ENCODE peak calls at places on chromosomes 1 and 21, in five cellular contexts. Y is A549, X is HepG2, W is GM12878, D is H1. B is an unnamed sample.

GRCh38 chr1:75908717-75909152 is 23.5 kb downstream of the ASB17 start:
- DNase-seq in X (peak), W (peak), D (peak), Y (peak), B (no peak)

GRCh38 chr1:183546427-183546826 is 43.8 kb downstream of the NCF2 start:
- DNase-seq in D (no peak), W (no peak), X (no peak), Y (no peak), B (no peak)

GRCh38 chr1:84271452-84272273 is 29.8 kb upstream of the SAMD13 start:
- DNase-seq in W (peak), D (no peak), Y (no peak), X (no peak), B (no peak)

GRCh38 chr1:156383023-156383422 is 14.0 kb downstream of the RHBG start:
- DNase-seq in W (no peak), Y (peak), D (peak), X (peak), B (peak)

GRCh38 chr1:222387020-222387816 is 160.7 kb downstream of the HHIPL2 start:
- DNase-seq in W (no peak), D (peak), Y (no peak), X (peak), B (peak)

GRCh38 chr1:107135466-107135865 is 5.4 kb upstream of the NTNG1 start:
- DNase-seq in W (no peak), X (peak), Y (no peak), D (peak), B (no peak)

GRCh38 chr1:23198373-23198772 is 18.9 kb downstream of the HTR1D start:
- DNase-seq in D (no peak), W (no peak), X (no peak), Y (no peak), B (no peak)

GRCh38 chr1:75233302-75233929 is 99.2 kb downstream of the LHX8 start:
- DNase-seq in X (peak), Y (peak), W (peak), D (no peak), B (peak)

GRCh38 chr1:55310517-55310927 is 95.4 kb upstream of the USP24 start:
- DNase-seq in D (no peak), Y (peak), X (no peak), W (no peak), B (no peak)

GRCh38 chr1:63902844-63903589 is 129.2 kb downstream of the ROR1 start:
- DNase-seq in W (no peak), D (no peak), X (no peak), Y (no peak), B (no peak)

GRCh38 chr1:236982380-236982779 is 21.9 kb downstream of the MT1HL1 start:
- DNase-seq in D (no peak), Y (no peak), W (no peak), X (no peak), B (no peak)

GRCh38 chr1:228039006-228039481 is 32.2 kb downstream of the WNT3A start:
- DNase-seq in X (no peak), Y (no peak), W (no peak), D (peak), B (no peak)

GRCh38 chr1:22592051-22592450 is 28.8 kb downstream of the EPHA8 start:
- DNase-seq in X (no peak), D (no peak), W (no peak), Y (no peak), B (no peak)

GRCh38 chr21:45779226-45779625 is 135.7 kb downstream of the PCBP3 start:
- DNase-seq in D (no peak), Y (no peak), X (no peak), W (no peak), B (no peak)

GRCh38 chr21:43302769-43303168 is 124.2 kb downstream of the SIK1 start:
- DNase-seq in Y (no peak), X (no peak), D (no peak), W (no peak), B (no peak)

GRCh38 chr1:11881749-11882441 is 23.1 kb upstream of the NPPB start:
- DNase-seq in W (no peak), Y (no peak), X (no peak), D (no peak), B (peak)

GRCh38 chr1:182977480-182977879 is 24.5 kb upstream of the SHCBP1L start:
- DNase-seq in W (no peak), X (no peak), Y (no peak), D (no peak), B (no peak)

GRCh38 chr1:218299416-218299815 is 14.3 kb downstream of the RRP15 start:
- DNase-seq in Y (peak), X (peak), W (no peak), D (no peak), B (peak)

GRCh38 chr1:41607810-41608209 is 123.3 kb upstream of the EDN2 start:
- DNase-seq in D (no peak), W (no peak), Y (no peak), X (no peak), B (no peak)

GRCh38 chr21:25997788-25998611 is 172.6 kb downstream of the APP start:
- DNase-seq in W (no peak), X (peak), Y (no peak), D (no peak), B (no peak)

GRCh38 chr1:193631306-193631705 is 444.9 kb upstream of the B3GALT2 start:
- DNase-seq in W (no peak), X (no peak), D (no peak), Y (no peak), B (no peak)
- TF ChIP-seq HDAC2 in W (no peak), X (no peak), D (no peak), Y (no peak), B (no peak)

GRCh38 chr1:8238141-8239038 is 79.5 kb upstream of the SLC45A1 start:
- DNase-seq in Y (peak), X (peak), D (no peak), W (no peak), B (no peak)

GRCh38 chr1:8239039-8239305 is 78.9 kb upstream of the SLC45A1 start:
- DNase-seq in D (no peak), W (no peak), X (peak), Y (no peak), B (no peak)

GRCh38 chr1:8242498-8242897 is 75.4 kb upstream of the SLC45A1 start:
- DNase-seq in D (no peak), W (no peak), X (no peak), Y (no peak), B (no peak)

GRCh38 chr1:8241417-8242014 is 76.4 kb upstream of the SLC45A1 start:
- DNase-seq in D (no peak), W (no peak), Y (no peak), X (peak), B (no peak)

DNA sequence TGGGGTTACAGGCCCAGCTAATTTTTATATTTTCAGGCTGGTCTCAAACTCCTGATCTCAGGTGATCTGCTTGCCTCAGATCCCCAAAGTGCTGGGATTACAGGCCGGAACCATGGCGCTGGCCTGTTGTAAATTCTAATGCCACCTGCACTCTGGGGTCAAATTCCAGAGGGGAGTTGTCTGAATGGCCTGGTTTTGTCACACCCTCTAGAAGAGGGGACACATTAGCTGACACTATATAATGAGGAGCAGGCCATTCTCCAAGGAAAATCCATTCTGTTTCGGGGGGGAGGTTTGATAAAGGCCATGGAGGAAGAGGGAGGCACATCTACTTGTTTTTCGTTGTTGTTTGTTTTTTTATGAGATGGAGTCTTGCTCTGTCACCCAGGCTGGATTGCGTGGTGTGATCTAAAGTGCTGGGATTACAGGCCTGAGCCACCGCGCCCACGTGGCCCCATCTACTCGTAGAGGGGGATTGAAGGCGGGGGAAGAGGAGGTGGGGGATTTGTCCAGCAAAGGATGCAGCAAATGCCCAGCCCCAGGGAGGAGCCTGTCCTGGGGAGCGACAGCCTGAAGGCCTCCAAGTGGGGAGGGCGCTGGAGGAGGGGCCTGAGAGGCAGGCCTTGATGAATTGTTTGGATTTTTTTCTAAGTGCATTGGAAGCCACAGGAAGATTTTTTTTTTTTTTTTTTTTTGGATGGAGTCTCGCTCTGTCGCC is 78.4 kb upstream of the SLC45A1 start:
- DNase-seq in D (peak), W (no peak), Y (no peak), X (peak), B (no peak)
- TF ChIP-seq HDAC2 in D (no peak), W (no peak), Y (no peak), X (no peak), B (no peak)

GRCh38 chr1:29354511-29355098 is 118.3 kb downstream of the PTPRU start:
- DNase-seq in D (no peak), X (no peak), W (no peak), Y (no peak), B (peak)
- TF ChIP-seq HDAC2 in D (no peak), X (no peak), W (no peak), Y (no peak), B (no peak)

GRCh38 chr1:204443260-204443619 is 31.6 kb upstream of the PPP1R15B start:
- DNase-seq in X (no peak), W (no peak), Y (no peak), D (no peak), B (no peak)

GRCh38 chr1:204441558-204441957 is 29.9 kb upstream of the PPP1R15B start:
- DNase-seq in W (no peak), X (no peak), Y (no peak), D (no peak), B (no peak)

GRCh38 chr1:204442376-204443259 is 31.0 kb upstream of the PPP1R15B start:
- DNase-seq in D (no peak), Y (no peak), X (no peak), W (no peak), B (no peak)

GRCh38 chr1:204445860-204446412 is 34.3 kb upstream of the PPP1R15B start:
- DNase-seq in X (peak), Y (peak), W (no peak), D (peak), B (peak)

DNA sequence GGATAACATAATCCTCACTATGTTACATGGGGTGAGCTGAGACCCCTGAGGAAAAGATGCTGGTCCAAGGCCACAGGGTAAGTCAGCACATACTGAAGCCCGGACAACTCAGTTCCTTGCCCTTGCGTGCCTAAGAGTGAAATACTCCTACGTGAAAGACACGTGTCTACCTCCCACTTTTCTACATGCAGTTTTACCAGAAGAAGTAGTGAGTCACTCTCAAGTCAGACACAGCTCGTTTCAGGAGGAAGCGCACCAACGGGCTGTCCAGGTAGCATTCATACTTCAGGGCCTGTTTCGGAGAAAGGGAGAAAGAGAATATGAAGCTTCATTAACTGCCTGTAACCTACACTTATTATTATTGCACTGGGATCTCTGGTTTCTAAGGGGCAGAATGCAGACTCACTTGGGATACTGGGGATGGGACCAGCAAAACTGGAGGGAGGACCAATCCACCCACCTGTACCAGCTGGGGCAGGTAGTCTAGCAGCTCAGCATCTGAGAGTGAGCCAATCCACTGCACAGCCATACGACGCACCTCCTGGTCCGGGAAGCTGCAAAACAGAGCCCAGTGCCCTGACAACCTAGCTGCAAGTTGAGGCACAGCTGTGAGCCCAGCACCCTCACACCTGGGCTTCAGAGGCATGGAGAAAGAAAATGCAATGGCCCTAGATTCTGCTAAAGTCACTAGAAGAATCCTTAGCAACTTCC is 32.4 kb upstream of the PPP1R15B start:
- DNase-seq in Y (no peak), X (no peak), W (no peak), D (no peak), B (peak)
- TF ChIP-seq HDAC2 in Y (no peak), X (no peak), W (no peak), D (no peak), B (no peak)

DNA sequence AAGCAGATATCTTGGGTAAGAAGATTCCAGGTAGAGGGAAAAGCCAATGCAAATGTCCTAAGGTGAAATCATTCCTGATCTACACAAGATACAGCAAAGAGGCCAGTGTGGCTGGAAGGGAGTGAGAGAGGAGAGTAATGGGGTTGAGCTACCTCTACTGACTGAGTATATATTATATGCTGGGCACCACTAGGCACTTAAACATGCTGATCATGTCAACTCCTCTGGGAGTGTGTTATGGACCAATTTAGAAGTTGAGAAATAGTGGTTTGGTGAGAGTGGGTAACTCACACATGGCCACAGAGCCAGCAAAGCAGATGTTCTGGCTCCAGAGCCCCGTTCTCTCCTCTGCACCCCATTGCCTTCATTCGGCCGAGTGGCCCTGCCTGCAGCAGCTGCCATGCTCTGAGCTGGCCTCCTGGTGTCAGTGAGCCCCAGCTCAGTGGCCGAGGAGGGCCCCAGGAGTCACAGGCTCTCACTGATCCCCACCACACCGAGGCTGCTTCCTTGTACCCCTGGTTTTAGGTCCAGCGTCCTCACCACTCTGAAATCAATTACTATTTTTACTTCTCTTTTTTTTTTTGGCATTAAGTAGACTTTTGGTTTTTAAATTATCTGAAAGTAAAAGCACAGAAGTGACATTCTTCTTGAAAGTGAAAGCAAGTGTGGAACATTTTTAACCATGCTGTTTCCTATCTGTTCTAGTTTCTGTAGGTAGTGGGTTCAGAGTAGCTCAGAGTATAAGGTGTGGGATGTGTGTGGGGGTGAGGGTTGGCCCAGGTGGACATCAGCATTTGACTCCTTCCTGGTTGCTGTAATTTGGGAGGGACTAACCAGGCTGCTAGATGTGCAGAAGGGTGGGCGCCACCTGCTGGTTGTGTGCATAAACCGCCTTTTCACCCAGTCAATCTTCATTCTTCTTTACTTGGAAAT is 45.8 kb upstream of the CRNN start:
- DNase-seq in W (peak), D (peak), Y (peak), X (peak), B (peak)
- TF ChIP-seq HDAC2 in W (no peak), D (no peak), Y (no peak), X (no peak), B (no peak)

DNA sequence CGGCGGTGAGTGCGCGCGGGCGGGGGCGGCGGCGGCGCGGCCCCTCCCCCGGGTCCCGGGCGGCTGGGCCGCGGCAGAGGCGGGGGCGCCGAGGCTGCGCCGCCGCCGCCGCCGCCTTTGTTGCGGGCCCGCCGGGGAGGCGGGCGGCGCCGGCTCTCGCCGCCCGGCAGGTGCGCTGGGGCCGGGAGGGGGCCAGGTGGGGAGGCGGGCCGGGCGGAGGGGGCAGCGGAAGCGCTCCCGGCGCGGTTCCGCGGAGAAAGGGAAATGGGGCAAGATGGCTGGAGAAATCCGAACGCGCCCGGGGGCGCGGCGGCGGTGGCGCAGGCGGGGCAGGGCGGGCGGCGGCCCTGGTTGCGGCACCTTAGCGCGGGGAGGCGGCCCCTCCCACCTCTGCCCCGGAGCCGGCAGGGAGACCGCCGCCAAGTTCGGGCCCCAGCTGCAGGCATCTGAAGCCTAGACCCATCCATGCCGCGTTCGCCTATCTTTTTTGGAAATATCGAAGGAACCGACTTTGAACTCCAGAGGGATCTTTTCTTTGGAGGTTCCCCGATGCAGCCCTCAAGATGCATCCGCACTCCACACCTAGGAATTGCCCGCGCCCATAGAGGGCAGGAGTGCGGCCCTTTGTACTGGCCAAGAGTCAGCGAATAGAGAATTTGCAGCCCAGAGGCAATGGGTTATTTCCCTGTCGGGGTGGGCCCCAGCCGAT is 479 bp downstream of the POGK start:
- DNase-seq in D (peak), Y (peak), X (peak), W (no peak), B (peak)
- TF ChIP-seq HDAC2 in D (no peak), Y (no peak), X (no peak), W (no peak), B (no peak)

B was measured in K562.